ENCODE peak calls at places on chromosomes 12 and 14, in six cellular contexts. One of them, this sample, is unnamed.

GRCh38 chr14:41785696-41786095 is 179.0 kb downstream of the LRFN5 start:
- DNase-seq in GM12878: no peak
- DNase-seq in HCT116: no peak
- DNase-seq in SK-N-SH: no peak
- DNase-seq in HepG2: peak
- DNase-seq in H1: no peak
- DNase-seq in this sample: peak

GRCh38 chr14:103109789-103110415 is 13.4 kb upstream of the TNFAIP2 start:
- DNase-seq in GM12878: no peak
- DNase-seq in HCT116: peak
- DNase-seq in SK-N-SH: no peak
- DNase-seq in HepG2: peak
- DNase-seq in H1: peak
- DNase-seq in this sample: no peak

GRCh38 chr12:120984351-120984898 is 6.1 kb downstream of the HNF1A start:
- DNase-seq in GM12878: no peak
- DNase-seq in HCT116: no peak
- DNase-seq in SK-N-SH: peak
- DNase-seq in HepG2: peak
- DNase-seq in H1: no peak
- DNase-seq in this sample: no peak

GRCh38 chr14:31880935-31881334 is 196.2 kb upstream of the ARHGAP5 start:
- DNase-seq in GM12878: no peak
- DNase-seq in HCT116: peak
- DNase-seq in SK-N-SH: no peak
- DNase-seq in HepG2: peak
- DNase-seq in H1: no peak
- DNase-seq in this sample: no peak

GRCh38 chr14:100601914-100602313 is 14.7 kb upstream of the BEGAIN start:
- DNase-seq in GM12878: no peak
- DNase-seq in HCT116: no peak
- DNase-seq in SK-N-SH: no peak
- DNase-seq in HepG2: no peak
- DNase-seq in H1: no peak
- DNase-seq in this sample: no peak

GRCh38 chr12:26810330-26810729 is 22.7 kb downstream of the ITPR2 start:
- DNase-seq in GM12878: no peak
- DNase-seq in HCT116: no peak
- DNase-seq in SK-N-SH: no peak
- DNase-seq in HepG2: no peak
- DNase-seq in H1: no peak
- DNase-seq in this sample: no peak

GRCh38 chr12:128982933-128983332 is 129.7 kb downstream of the GLT1D1 start:
- DNase-seq in GM12878: no peak
- DNase-seq in HCT116: no peak
- DNase-seq in SK-N-SH: no peak
- DNase-seq in HepG2: no peak
- DNase-seq in H1: no peak
- DNase-seq in this sample: no peak

GRCh38 chr14:94024549-94024948 is 1.6 kb upstream of the OTUB2 start:
- DNase-seq in GM12878: no peak
- DNase-seq in HCT116: no peak
- DNase-seq in SK-N-SH: no peak
- DNase-seq in HepG2: no peak
- DNase-seq in H1: no peak
- DNase-seq in this sample: no peak

GRCh38 chr12:3728686-3729085 is 24.2 kb downstream of the CRACR2A start:
- DNase-seq in GM12878: no peak
- DNase-seq in HCT116: no peak
- DNase-seq in SK-N-SH: no peak
- DNase-seq in HepG2: no peak
- DNase-seq in H1: no peak
- DNase-seq in this sample: no peak

GRCh38 chr14:89912667-89913211 is 41.8 kb downstream of the EFCAB11 start:
- DNase-seq in GM12878: no peak
- DNase-seq in HCT116: no peak
- DNase-seq in SK-N-SH: peak
- DNase-seq in HepG2: peak
- DNase-seq in H1: no peak
- DNase-seq in this sample: no peak

GRCh38 chr12:6699259-6699988 is 1.2 kb downstream of the PIANP start:
- DNase-seq in GM12878: no peak
- DNase-seq in HCT116: no peak
- DNase-seq in SK-N-SH: no peak
- DNase-seq in HepG2: no peak
- DNase-seq in H1: no peak
- DNase-seq in this sample: no peak

GRCh38 chr12:50055831-50056628 is 1.4 kb upstream of the ASIC1 start:
- DNase-seq in GM12878: no peak
- DNase-seq in HCT116: peak
- DNase-seq in SK-N-SH: peak
- DNase-seq in HepG2: peak
- DNase-seq in H1: peak
- DNase-seq in this sample: no peak

GRCh38 chr14:91067186-91067585 is 6.7 kb upstream of the RPS6KA5 start:
- DNase-seq in GM12878: no peak
- DNase-seq in HCT116: no peak
- DNase-seq in SK-N-SH: no peak
- DNase-seq in HepG2: no peak
- DNase-seq in H1: no peak
- DNase-seq in this sample: no peak

GRCh38 chr14:38646391-38646790 is 390.5 kb upstream of the CLEC14A start:
- DNase-seq in GM12878: no peak
- DNase-seq in HCT116: no peak
- DNase-seq in SK-N-SH: no peak
- DNase-seq in HepG2: no peak
- DNase-seq in H1: no peak
- DNase-seq in this sample: no peak

GRCh38 chr12:92621312-92621711 is 81.5 kb upstream of the PLEKHG7 start:
- DNase-seq in GM12878: no peak
- DNase-seq in HCT116: no peak
- DNase-seq in SK-N-SH: no peak
- DNase-seq in HepG2: no peak
- DNase-seq in H1: no peak
- DNase-seq in this sample: no peak

GRCh38 chr12:104486943-104487819 is 30.4 kb downstream of the CHST11 start:
- DNase-seq in GM12878: no peak
- DNase-seq in HCT116: no peak
- DNase-seq in SK-N-SH: no peak
- DNase-seq in HepG2: no peak
- DNase-seq in H1: no peak
- DNase-seq in this sample: no peak

GRCh38 chr12:116299064-116299463 is 21.6 kb upstream of the MED13L start:
- DNase-seq in GM12878: no peak
- DNase-seq in HCT116: no peak
- DNase-seq in SK-N-SH: no peak
- DNase-seq in HepG2: no peak
- DNase-seq in H1: no peak
- DNase-seq in this sample: no peak

GRCh38 chr14:68998062-68998461 is 19.0 kb upstream of the ACTN1 start:
- DNase-seq in GM12878: no peak
- DNase-seq in HCT116: no peak
- DNase-seq in SK-N-SH: no peak
- DNase-seq in HepG2: no peak
- DNase-seq in H1: no peak
- DNase-seq in this sample: no peak

GRCh38 chr12:55637467-55637866 is 775 bp downstream of the OR10P1 start:
- DNase-seq in GM12878: no peak
- DNase-seq in HCT116: no peak
- DNase-seq in SK-N-SH: no peak
- DNase-seq in HepG2: no peak
- DNase-seq in H1: no peak
- DNase-seq in this sample: no peak

GRCh38 chr14:58082491-58083098 is 69.4 kb downstream of the ARMH4 start:
- DNase-seq in GM12878: no peak
- DNase-seq in HCT116: peak
- DNase-seq in SK-N-SH: no peak
- DNase-seq in HepG2: no peak
- DNase-seq in H1: no peak
- DNase-seq in this sample: no peak

GRCh38 chr12:52186135-52186840 is 5.5 kb downstream of the KRT80 start:
- DNase-seq in GM12878: no peak
- DNase-seq in HCT116: no peak
- DNase-seq in SK-N-SH: no peak
- DNase-seq in HepG2: peak
- DNase-seq in H1: no peak
- DNase-seq in this sample: no peak

GRCh38 chr14:54867011-54867410 is 35.6 kb downstream of the GCH1 start:
- DNase-seq in GM12878: no peak
- DNase-seq in HCT116: no peak
- DNase-seq in SK-N-SH: peak
- DNase-seq in HepG2: no peak
- DNase-seq in H1: no peak
- DNase-seq in this sample: no peak

GRCh38 chr14:55126089-55126488 is 3.0 kb upstream of the LGALS3 start:
- DNase-seq in GM12878: no peak
- DNase-seq in HCT116: no peak
- DNase-seq in SK-N-SH: no peak
- DNase-seq in HepG2: no peak
- DNase-seq in H1: no peak
- DNase-seq in this sample: no peak

GRCh38 chr12:123519151-123520001 is 14.1 kb downstream of the RILPL1 start:
- DNase-seq in GM12878: no peak
- DNase-seq in HCT116: no peak
- DNase-seq in SK-N-SH: no peak
- DNase-seq in HepG2: peak
- DNase-seq in H1: no peak
- DNase-seq in this sample: no peak

GRCh38 chr14:85125331-85125730 is 404.6 kb upstream of the FLRT2 start:
- DNase-seq in GM12878: no peak
- DNase-seq in HCT116: no peak
- DNase-seq in SK-N-SH: no peak
- DNase-seq in HepG2: no peak
- DNase-seq in H1: no peak
- DNase-seq in this sample: no peak

GRCh38 chr12:62813031-62813829 is 121.7 kb downstream of the PPM1H start:
- DNase-seq in GM12878: no peak
- DNase-seq in HCT116: peak
- DNase-seq in SK-N-SH: peak
- DNase-seq in HepG2: no peak
- DNase-seq in H1: peak
- DNase-seq in this sample: peak

GRCh38 chr12:62803756-62804155 is 131.2 kb downstream of the PPM1H start:
- DNase-seq in GM12878: no peak
- DNase-seq in HCT116: no peak
- DNase-seq in SK-N-SH: no peak
- DNase-seq in HepG2: no peak
- DNase-seq in H1: no peak
- DNase-seq in this sample: no peak

GRCh38 chr12:62806893-62807292 is 128.1 kb downstream of the PPM1H start:
- DNase-seq in GM12878: no peak
- DNase-seq in HCT116: no peak
- DNase-seq in SK-N-SH: no peak
- DNase-seq in HepG2: no peak
- DNase-seq in H1: no peak
- DNase-seq in this sample: no peak

GRCh38 chr12:62805517-62805916 is 129.4 kb downstream of the PPM1H start:
- DNase-seq in GM12878: no peak
- DNase-seq in HCT116: no peak
- DNase-seq in SK-N-SH: no peak
- DNase-seq in HepG2: no peak
- DNase-seq in H1: no peak
- DNase-seq in this sample: no peak

GRCh38 chr12:62808166-62808879 is 126.6 kb downstream of the PPM1H start:
- DNase-seq in GM12878: no peak
- DNase-seq in HCT116: no peak
- DNase-seq in SK-N-SH: no peak
- DNase-seq in HepG2: no peak
- DNase-seq in H1: no peak
- DNase-seq in this sample: no peak
- TF ChIP-seq SIN3A in GM12878: no peak
- TF ChIP-seq SIN3A in HCT116: no peak
- TF ChIP-seq SIN3A in SK-N-SH: no peak
- TF ChIP-seq SIN3A in HepG2: no peak
- TF ChIP-seq SIN3A in H1: no peak
- TF ChIP-seq SIN3A in this sample: no peak

DNA sequence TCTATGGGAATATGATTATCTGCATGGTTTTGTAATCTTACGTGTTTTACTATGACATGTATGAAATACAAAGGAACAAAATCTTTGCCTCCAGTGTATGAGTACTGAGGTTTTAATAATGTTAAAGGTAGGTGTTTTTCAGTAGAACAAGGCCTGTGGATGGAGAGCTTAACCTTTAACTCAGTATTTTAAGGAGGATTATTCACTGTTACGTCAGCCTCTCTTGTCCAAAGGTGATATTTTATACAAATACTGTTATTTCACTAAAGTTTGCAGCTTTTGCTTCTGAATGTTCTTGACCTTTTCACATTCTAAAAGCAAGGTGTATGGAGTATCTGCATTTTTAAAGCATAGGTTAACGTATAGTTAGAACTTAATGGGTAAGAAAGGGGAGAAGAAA is 195.3 kb downstream of the ERC1 start:
- DNase-seq in GM12878: no peak
- DNase-seq in HCT116: no peak
- DNase-seq in SK-N-SH: no peak
- DNase-seq in HepG2: no peak
- DNase-seq in H1: no peak
- DNase-seq in this sample: no peak
- TF ChIP-seq SIN3A in GM12878: no peak
- TF ChIP-seq SIN3A in HCT116: no peak
- TF ChIP-seq SIN3A in SK-N-SH: no peak
- TF ChIP-seq SIN3A in HepG2: no peak
- TF ChIP-seq SIN3A in H1: no peak
- TF ChIP-seq SIN3A in this sample: no peak

GRCh38 chr12:77435446-77436091 is 370.2 kb upstream of the E2F7 start:
- DNase-seq in GM12878: no peak
- DNase-seq in HCT116: no peak
- DNase-seq in SK-N-SH: no peak
- DNase-seq in HepG2: no peak
- DNase-seq in H1: no peak
- DNase-seq in this sample: no peak
- TF ChIP-seq SIN3A in GM12878: no peak
- TF ChIP-seq SIN3A in HCT116: no peak
- TF ChIP-seq SIN3A in SK-N-SH: no peak
- TF ChIP-seq SIN3A in HepG2: no peak
- TF ChIP-seq SIN3A in H1: no peak
- TF ChIP-seq SIN3A in this sample: no peak

GRCh38 chr12:83866477-83866876 is 1046.1 kb downstream of the SLC6A15 start:
- DNase-seq in GM12878: no peak
- DNase-seq in HCT116: no peak
- DNase-seq in SK-N-SH: no peak
- DNase-seq in HepG2: no peak
- DNase-seq in H1: no peak
- DNase-seq in this sample: no peak

GRCh38 chr12:83864064-83864463 is 1048.5 kb downstream of the SLC6A15 start:
- DNase-seq in GM12878: no peak
- DNase-seq in HCT116: no peak
- DNase-seq in SK-N-SH: no peak
- DNase-seq in HepG2: no peak
- DNase-seq in H1: no peak
- DNase-seq in this sample: no peak

DNA sequence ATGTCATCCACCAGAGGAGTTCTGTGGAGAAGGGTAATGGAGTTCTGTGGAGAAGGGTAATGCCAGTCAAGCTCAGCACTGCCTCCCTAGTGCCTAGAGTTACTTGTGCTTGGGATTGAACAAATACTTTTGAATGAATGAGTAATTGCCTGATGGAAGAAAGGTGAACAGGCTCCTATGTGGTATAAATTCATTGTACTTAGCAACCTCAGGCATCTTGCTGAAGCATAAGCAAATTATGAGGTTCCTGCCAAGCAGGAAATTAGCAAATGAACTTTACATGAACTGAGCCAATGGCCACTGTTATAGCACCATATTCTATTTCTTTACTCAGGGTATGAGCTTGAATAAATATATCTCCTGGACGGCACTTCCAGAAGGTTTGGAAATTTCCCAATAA is 1047.2 kb downstream of the SLC6A15 start:
- DNase-seq in GM12878: no peak
- DNase-seq in HCT116: no peak
- DNase-seq in SK-N-SH: no peak
- DNase-seq in HepG2: no peak
- DNase-seq in H1: no peak
- DNase-seq in this sample: no peak
- TF ChIP-seq SIN3A in GM12878: no peak
- TF ChIP-seq SIN3A in HCT116: no peak
- TF ChIP-seq SIN3A in SK-N-SH: no peak
- TF ChIP-seq SIN3A in HepG2: no peak
- TF ChIP-seq SIN3A in H1: no peak
- TF ChIP-seq SIN3A in this sample: no peak